ENCODE peak calls at places on chromosomes 7 and 10, in four cellular contexts. C is coronary artery, M is Peyer's patch, J is nephron progenitor cell. P is an unnamed sample.

GRCh38 chr7:98203261-98203963 is 7.8 kb upstream of the BHLHA15 start:
- DNase-seq in M (peak), J (no peak), C (no peak), P (no peak)

GRCh38 chr7:117435475-117436043 is 8.3 kb upstream of the ASZ1 start:
- DNase-seq in J (no peak), M (no peak), C (no peak), P (no peak)

GRCh38 chr10:1110674-1111119 is 54.5 kb downstream of the WDR37 start:
- DNase-seq in M (no peak), J (no peak), C (no peak), P (no peak)

GRCh38 chr10:47076949-47077348 is 165.7 kb downstream of the PTPN20 start:
- DNase-seq in M (no peak), C (no peak), J (no peak), P (no peak)

GRCh38 chr7:10412426-10413019 is 561.1 kb upstream of the PHF14 start:
- DNase-seq in J (peak), C (no peak), M (no peak), P (no peak)

GRCh38 chr10:98488669-98489430 is 42.1 kb upstream of the HPS1 start:
- DNase-seq in M (no peak), C (no peak), J (no peak), P (no peak)

GRCh38 chr10:124306922-124307371 is 111.8 kb downstream of the OAT start:
- DNase-seq in C (no peak), M (no peak), J (no peak), P (peak)

GRCh38 chr10:60905580-60905979 is 38.4 kb downstream of the RHOBTB1 start:
- DNase-seq in M (no peak), J (no peak), C (peak), P (no peak)

GRCh38 chr10:115937756-115938032 is 335.3 kb downstream of the GFRA1 start:
- DNase-seq in C (no peak), M (no peak), J (no peak), P (no peak)

GRCh38 chr10:99733366-99733765 is 1.3 kb downstream of the CUTC start:
- DNase-seq in J (no peak), C (no peak), M (no peak), P (no peak)

GRCh38 chr10:132623996-132624846 is 86.6 kb downstream of the INPP5A start:
- DNase-seq in M (no peak), J (no peak), C (peak), P (no peak)

GRCh38 chr10:33473688-33474087 is 139.2 kb upstream of the NRP1 start:
- DNase-seq in J (no peak), M (no peak), C (no peak), P (no peak)

GRCh38 chr10:3848768-3849643 is 64.0 kb upstream of the KLF6 start:
- DNase-seq in C (no peak), M (no peak), J (no peak), P (no peak)

GRCh38 chr10:113148899-113149298 is 198.9 kb downstream of the TCF7L2 start:
- DNase-seq in C (no peak), M (no peak), J (no peak), P (no peak)

GRCh38 chr7:1043552-1044188 is 676 bp upstream of the GPR146 start:
- DNase-seq in M (no peak), J (no peak), C (no peak), P (no peak)

GRCh38 chr7:141221007-141221612 is 147.2 kb downstream of the TMEM178B start:
- DNase-seq in C (no peak), M (no peak), J (peak), P (no peak)

GRCh38 chr7:24050991-24051529 is 232.9 kb upstream of the NPY start:
- DNase-seq in J (no peak), C (no peak), M (no peak), P (no peak)

GRCh38 chr7:55969391-55969790 is 5.0 kb downstream of the NIPSNAP2 start:
- DNase-seq in C (no peak), J (no peak), M (no peak), P (no peak)

GRCh38 chr7:3730271-3730670 is 429.2 kb downstream of the SDK1 start:
- DNase-seq in J (no peak), C (no peak), M (no peak), P (no peak)

GRCh38 chr7:108234981-108235450 is 104.9 kb upstream of the LAMB4 start:
- DNase-seq in J (no peak), M (no peak), C (no peak), P (no peak)

GRCh38 chr7:9657257-9657656 is 1223.8 kb downstream of the NXPH1 start:
- DNase-seq in J (no peak), C (no peak), M (no peak), P (no peak)

GRCh38 chr7:88845091-88845490 is 49.6 kb upstream of the TEX47 start:
- DNase-seq in C (no peak), M (no peak), J (no peak), P (no peak)

GRCh38 chr10:58712982-58713381 is 200.3 kb downstream of the BICC1 start:
- DNase-seq in J (no peak), M (no peak), C (no peak), P (no peak)

GRCh38 chr7:139526578-139527544 is 3.4 kb downstream of the CLEC2L start:
- DNase-seq in C (no peak), M (no peak), J (no peak), P (no peak)

GRCh38 chr7:40341836-40342235 is 207.0 kb downstream of the SUGCT start:
- DNase-seq in J (no peak), M (no peak), C (no peak), P (no peak)

GRCh38 chr7:46725136-46725535 is 804.1 kb upstream of the IGFBP3 start:
- DNase-seq in J (no peak), C (no peak), M (no peak), P (no peak)

GRCh38 chr7:43694399-43694748 is 34.9 kb downstream of the COA1 start:
- DNase-seq in M (no peak), C (no peak), J (no peak), P (no peak)

GRCh38 chr7:27134392-27134791 is 3.8 kb upstream of the HOXA4 start:
- DNase-seq in M (peak), J (no peak), C (no peak), P (peak)

GRCh38 chr10:102450374-102451104 is 804 bp downstream of the C10orf95 start:
- DNase-seq in M (peak), C (no peak), J (peak), P (peak)

GRCh38 chr10:16519250-16519907 is 2.3 kb downstream of the C1QL3 start:
- DNase-seq in J (peak), C (no peak), M (no peak), P (no peak)

GRCh38 chr7:41425926-41426325 is 277.0 kb downstream of the INHBA start:
- DNase-seq in J (no peak), M (no peak), C (no peak), P (no peak)

GRCh38 chr7:4834601-4835397 is 27.0 kb downstream of the PAPOLB start:
- DNase-seq in C (peak), J (no peak), M (no peak), P (no peak)

GRCh38 chr10:117424789-117425649 is 49.8 kb upstream of the PDZD8 start:
- DNase-seq in M (no peak), J (no peak), C (no peak), P (no peak)
- TF ChIP-seq CTCF in M (no peak), J (no peak), C (no peak), P (no peak)

GRCh38 chr10:77889277-77889903 is 37.2 kb downstream of the DLG5 start:
- DNase-seq in C (no peak), M (no peak), J (peak), P (no peak)

GRCh38 chr10:77892021-77892739 is 34.4 kb downstream of the DLG5 start:
- DNase-seq in M (no peak), J (no peak), C (no peak), P (no peak)

GRCh38 chr10:77888356-77888703 is 38.2 kb downstream of the DLG5 start:
- DNase-seq in J (no peak), M (no peak), C (no peak), P (no peak)

GRCh38 chr10:77887631-77888355 is 38.8 kb downstream of the DLG5 start:
- DNase-seq in J (no peak), C (no peak), M (no peak), P (no peak)

DNA sequence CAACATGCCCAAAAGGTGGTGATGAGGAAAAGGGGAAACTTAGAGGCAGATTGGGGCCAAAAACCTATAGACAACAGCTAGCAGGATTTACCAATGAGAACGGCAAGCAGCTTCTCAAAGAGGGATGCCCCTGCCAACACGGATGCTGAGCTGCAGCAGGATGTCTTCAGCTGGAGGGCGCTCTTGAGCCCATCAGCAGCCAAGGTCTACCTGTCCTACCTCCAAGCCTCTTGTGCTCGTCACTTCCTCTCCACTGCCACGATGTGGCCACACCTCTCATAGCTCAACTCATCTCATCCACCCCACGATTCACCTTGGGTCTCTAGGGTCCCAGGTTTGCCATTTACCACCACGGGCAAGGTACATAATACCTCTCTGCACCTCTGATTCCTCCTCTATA is 36.5 kb downstream of the DLG5 start:
- DNase-seq in J (no peak), M (no peak), C (no peak), P (no peak)
- TF ChIP-seq CTCF in J (no peak), M (no peak), C (no peak), P (no peak)

GRCh38 chr10:63986536-63986935 is 465.3 kb downstream of the REEP3 start:
- DNase-seq in J (no peak), C (no peak), M (no peak), P (no peak)

DNA sequence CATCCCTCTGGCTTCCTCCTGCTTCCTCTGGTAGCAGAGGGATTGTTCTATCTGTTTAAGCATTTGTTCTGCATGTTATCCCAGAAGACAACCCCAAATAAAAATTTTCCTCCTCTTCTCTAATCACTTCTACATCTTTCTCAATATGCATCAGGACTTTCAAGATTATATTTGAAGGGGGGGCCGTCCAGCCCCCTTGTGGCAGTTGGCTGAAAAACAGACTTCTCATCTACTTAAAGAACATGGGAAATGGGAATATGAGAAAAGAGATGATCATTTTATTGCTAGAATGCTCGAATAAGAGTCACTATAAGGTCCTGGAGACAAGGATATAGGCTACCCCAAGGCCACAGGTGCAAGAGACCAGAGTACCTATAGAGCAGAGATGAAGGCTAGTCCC is 466.0 kb downstream of the REEP3 start:
- DNase-seq in J (no peak), C (no peak), M (no peak), P (no peak)
- TF ChIP-seq CTCF in J (no peak), C (no peak), M (no peak), P (no peak)

GRCh38 chr10:62080905-62081304 is 179.4 kb downstream of the ARID5B start:
- DNase-seq in C (no peak), M (no peak), J (no peak), P (no peak)
- TF ChIP-seq CTCF in C (no peak), M (peak), J (no peak), P (no peak)

DNA sequence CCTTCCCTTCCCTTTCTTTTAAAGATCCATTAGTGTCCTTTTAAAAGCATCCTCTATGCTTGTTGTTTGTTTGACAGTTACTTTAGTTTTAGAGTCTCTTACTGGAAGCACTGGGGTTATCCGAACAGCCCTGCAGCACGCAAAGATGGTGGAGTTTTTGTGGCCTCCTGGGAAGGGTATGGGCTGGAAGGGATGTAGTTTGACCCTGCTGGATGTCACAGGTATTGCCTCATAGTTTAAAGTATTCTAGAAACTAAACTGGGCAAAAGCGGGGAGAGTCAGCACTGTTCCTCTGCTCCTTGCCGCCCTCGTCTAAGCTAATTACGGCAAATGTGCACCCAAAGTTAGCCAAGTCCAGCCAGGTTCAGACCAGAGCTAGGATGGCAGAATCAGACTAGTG is 35.8 kb upstream of the GNAI1 start:
- DNase-seq in M (no peak), C (no peak), J (no peak), P (no peak)
- TF ChIP-seq CTCF in M (no peak), C (no peak), J (no peak), P (peak)

GRCh38 chr7:136714062-136714461 is 154.4 kb upstream of the CHRM2 start:
- DNase-seq in M (no peak), C (no peak), J (no peak), P (no peak)

GRCh38 chr7:136709876-136710275 is 158.6 kb upstream of the CHRM2 start:
- DNase-seq in J (no peak), M (no peak), C (no peak), P (no peak)

DNA sequence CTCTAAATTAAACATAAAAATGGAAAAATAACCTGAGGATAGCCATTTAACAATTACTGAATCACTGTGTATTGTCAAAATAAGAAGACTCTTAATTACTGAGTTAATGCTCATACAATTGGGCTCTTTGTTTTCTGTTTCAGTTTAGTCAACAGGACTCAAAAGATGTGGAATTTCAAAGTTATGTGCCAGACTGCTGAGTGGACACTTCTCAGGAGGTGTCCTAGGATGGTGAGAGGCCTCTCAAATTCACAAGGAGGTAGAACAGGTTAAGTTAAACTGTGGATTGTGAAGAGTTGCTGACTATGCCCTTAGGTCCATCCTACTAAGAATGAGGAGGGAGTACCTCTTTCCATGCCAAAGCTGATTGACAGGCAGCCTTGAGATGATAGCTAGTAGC is 157.7 kb upstream of the CHRM2 start:
- DNase-seq in J (no peak), C (no peak), M (no peak), P (no peak)
- TF ChIP-seq CTCF in J (no peak), C (no peak), M (no peak), P (no peak)

DNA sequence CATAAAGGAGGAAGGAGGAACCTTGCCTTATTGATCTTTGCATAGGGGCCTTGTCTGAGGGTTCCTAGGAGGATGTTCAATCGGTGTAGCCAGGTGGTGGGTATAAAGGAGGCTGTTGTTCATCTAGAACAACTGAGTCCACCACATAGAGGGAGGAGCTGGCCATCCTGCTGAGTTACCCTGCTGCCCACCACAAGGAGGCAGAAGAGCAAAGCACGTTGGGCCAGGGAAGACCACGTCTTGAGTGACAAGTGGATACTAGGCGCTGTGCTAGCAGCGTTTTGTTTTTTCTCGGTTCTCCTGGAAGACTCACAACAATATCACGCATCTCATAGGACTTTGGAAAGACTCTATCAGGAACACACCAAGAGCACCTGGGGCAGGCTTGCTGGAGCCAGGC is 20.0 kb downstream of the FOXI2 start:
- DNase-seq in C (no peak), J (no peak), M (no peak), P (no peak)
- TF ChIP-seq CTCF in C (no peak), J (no peak), M (no peak), P (no peak)

DNA sequence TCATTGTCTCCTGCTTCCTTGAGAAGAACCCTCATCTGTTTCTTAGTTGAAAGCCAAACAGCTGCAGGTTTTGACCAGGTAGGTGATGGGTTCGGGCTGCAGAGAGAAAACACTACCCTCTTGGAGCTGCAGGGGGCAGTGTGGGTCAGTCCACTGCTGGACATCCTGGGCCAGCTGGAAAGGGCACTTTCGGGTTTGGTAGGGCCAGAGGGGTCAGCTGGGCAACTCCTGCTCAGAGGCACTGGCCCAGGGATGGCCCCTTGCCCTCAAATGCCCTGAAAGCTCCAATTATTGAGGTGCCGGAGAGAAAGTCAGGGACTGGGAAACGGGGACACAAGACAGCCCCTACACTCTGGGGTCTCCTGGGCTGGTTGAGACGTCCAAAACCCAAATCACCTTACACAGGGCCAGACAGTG is 90.7 kb downstream of the MKI67 start:
- DNase-seq in C (no peak), M (peak), J (peak), P (peak)
- TF ChIP-seq CTCF in C (peak), M (peak), J (peak), P (peak)

GRCh38 chr7:128891110-128891941 is 19.2 kb downstream of the KCP start:
- DNase-seq in J (peak), C (no peak), M (no peak), P (no peak)
- TF ChIP-seq CTCF in J (no peak), C (no peak), M (no peak), P (no peak)

P was measured in CD14-positive monocyte.